ENCODE peak calls at places on chromosome 21, in six cellular contexts. P, G, Q, J, W and A are unnamed samples.
A peak's percentile ranks its signal among the peaks of the same experiment; 100 is the strongest.

GRCh38 chr21:31450971-31451370 is 106.9 kb upstream of the TIAM1 start:
- DNase-seq in G (no peak), J (no peak), W (no peak), Q (no peak), P (no peak), A (no peak)

GRCh38 chr21:38295997-38296764 is 39.4 kb downstream of the KCNJ15 start:
- DNase-seq in Q (peak; percentile 66), J (peak; percentile 31), G (no peak), P (no peak), W (no peak), A (peak; percentile 25)

GRCh38 chr21:29148535-29148934 is 18.1 kb downstream of the MAP3K7CL start:
- DNase-seq in Q (no peak), P (no peak), W (no peak), G (no peak), J (peak; percentile 64), A (no peak)

GRCh38 chr21:24826822-24827221 is 780.5 kb downstream of the MRPL39 start:
- DNase-seq in G (no peak), Q (no peak), P (no peak), W (no peak), J (no peak), A (no peak)

GRCh38 chr21:28776251-28776650 is 216.4 kb downstream of the LTN1 start:
- DNase-seq in W (no peak), Q (peak; percentile 75), P (no peak), J (peak; percentile 96), G (no peak), A (no peak)

GRCh38 chr21:39451332-39452206 is at the start of gene SH3BGR:
- DNase-seq in Q (no peak), J (no peak), G (peak; percentile 93), W (no peak), P (peak; percentile 65), A (no peak)

GRCh38 chr21:32315511-32316362 is 17.1 kb downstream of the MRAP start:
- DNase-seq in J (no peak), G (no peak), W (no peak), Q (no peak), P (no peak), A (no peak)

GRCh38 chr21:33396966-33397365 is 6.2 kb upstream of the IFNGR2 start:
- DNase-seq in P (no peak), J (peak; percentile 82), G (no peak), Q (peak; percentile 77), W (no peak), A (no peak)

GRCh38 chr21:41681939-41682718 is 84.7 kb downstream of the RIPK4 start:
- DNase-seq in Q (no peak), J (no peak), P (no peak), G (no peak), W (no peak), A (no peak)

GRCh38 chr21:31157756-31158155 is 119.5 kb upstream of the KRTAP19-8 start:
- DNase-seq in W (no peak), J (no peak), P (no peak), G (no peak), Q (no peak), A (peak; percentile 38)

GRCh38 chr21:39720126-39720778 is 24.7 kb upstream of the IGSF5 start:
- DNase-seq in G (no peak), Q (no peak), W (no peak), J (no peak), P (no peak), A (no peak)

GRCh38 chr21:31184462-31184861 is 146.2 kb upstream of the KRTAP19-8 start:
- DNase-seq in P (no peak), G (no peak), W (no peak), J (no peak), Q (no peak), A (no peak)

GRCh38 chr21:27143476-27143875 is 176.6 kb upstream of the ADAMTS5 start:
- DNase-seq in W (no peak), P (no peak), Q (no peak), J (no peak), G (no peak), A (no peak)

GRCh38 chr21:33383056-33383888 is 19.9 kb upstream of the IFNGR2 start:
- DNase-seq in Q (peak; percentile 98), W (no peak), J (peak; percentile 94), P (no peak), G (peak; percentile 45), A (peak; percentile 99)

GRCh38 chr21:35974801-35975200 is 85.5 kb downstream of the SETD4 start:
- DNase-seq in P (no peak), W (no peak), Q (no peak), J (peak; percentile 28), G (no peak), A (no peak)

GRCh38 chr21:34819357-34819999 is 150.7 kb downstream of the CLIC6 start:
- DNase-seq in J (no peak), W (peak; percentile 29), Q (no peak), G (no peak), P (no peak), A (no peak)

GRCh38 chr21:25330266-25330665 is 277.0 kb downstream of the MRPL39 start:
- DNase-seq in W (no peak), P (no peak), J (peak; percentile 61), G (no peak), Q (no peak), A (no peak)

GRCh38 chr21:37536616-37537278 is 170.2 kb downstream of the DYRK1A start:
- DNase-seq in P (no peak), Q (no peak), W (no peak), G (no peak), J (no peak), A (no peak)

GRCh38 chr21:35840197-35840799 is 220.0 kb downstream of the SETD4 start:
- DNase-seq in G (no peak), J (peak; percentile 91), W (peak; percentile 57), Q (peak; percentile 81), P (no peak), A (peak; percentile 64)

GRCh38 chr21:23541571-23541970 is 2065.7 kb downstream of the MRPL39 start:
- DNase-seq in J (no peak), P (no peak), W (no peak), G (no peak), Q (no peak), A (no peak)

GRCh38 chr21:43869486-43870325 is 4.7 kb downstream of the AGPAT3 start:
- DNase-seq in Q (no peak), J (no peak), G (no peak), W (no peak), P (no peak), A (no peak)

GRCh38 chr21:43867332-43867703 is 2.3 kb downstream of the AGPAT3 start:
- DNase-seq in G (no peak), Q (no peak), J (no peak), P (no peak), W (no peak), A (no peak)

GRCh38 chr21:43867936-43868335 is 2.9 kb downstream of the AGPAT3 start:
- DNase-seq in Q (no peak), J (no peak), W (no peak), P (no peak), G (no peak), A (no peak)

GRCh38 chr21:43866659-43867331 is 1.8 kb downstream of the AGPAT3 start:
- DNase-seq in G (no peak), P (peak; percentile 52), W (no peak), Q (peak; percentile 36), J (no peak), A (peak; percentile 6)

GRCh38 chr21:43868461-43868860 is 3.4 kb downstream of the AGPAT3 start:
- DNase-seq in P (no peak), G (no peak), W (no peak), J (no peak), Q (no peak), A (no peak)
- H3K14ac ChIP-seq in P (no peak overlapping the region), G (no peak overlapping the region), W (no peak overlapping the region), J (no peak overlapping the region), Q (no peak overlapping the region), A (no peak overlapping the region)

GRCh38 chr21:46633561-46633960 is 1.9 kb upstream of the PRMT2 start:
- DNase-seq in J (no peak), G (no peak), P (no peak), W (no peak), Q (no peak), A (no peak)
- H2BK120ac ChIP-seq in J (no peak overlapping the region), G (no peak overlapping the region), P (no peak overlapping the region), W (no peak overlapping the region), Q (no peak overlapping the region), A (no peak overlapping the region)

GRCh38 chr21:42779431-42779861 is 99.9 kb downstream of the WDR4 start:
- DNase-seq in Q (no peak), J (no peak), G (no peak), P (no peak), W (no peak), A (no peak)

GRCh38 chr21:42777757-42778344 is 101.5 kb downstream of the WDR4 start:
- DNase-seq in P (no peak), Q (no peak), W (no peak), J (no peak), G (no peak), A (peak; percentile 19)

GRCh38 chr21:42775123-42775522 is 104.2 kb downstream of the WDR4 start:
- DNase-seq in P (no peak), Q (no peak), W (no peak), J (no peak), G (no peak), A (no peak)

GRCh38 chr21:42775891-42776290 is 103.4 kb downstream of the WDR4 start:
- DNase-seq in J (no peak), Q (no peak), P (no peak), W (no peak), G (no peak), A (no peak)

DNA sequence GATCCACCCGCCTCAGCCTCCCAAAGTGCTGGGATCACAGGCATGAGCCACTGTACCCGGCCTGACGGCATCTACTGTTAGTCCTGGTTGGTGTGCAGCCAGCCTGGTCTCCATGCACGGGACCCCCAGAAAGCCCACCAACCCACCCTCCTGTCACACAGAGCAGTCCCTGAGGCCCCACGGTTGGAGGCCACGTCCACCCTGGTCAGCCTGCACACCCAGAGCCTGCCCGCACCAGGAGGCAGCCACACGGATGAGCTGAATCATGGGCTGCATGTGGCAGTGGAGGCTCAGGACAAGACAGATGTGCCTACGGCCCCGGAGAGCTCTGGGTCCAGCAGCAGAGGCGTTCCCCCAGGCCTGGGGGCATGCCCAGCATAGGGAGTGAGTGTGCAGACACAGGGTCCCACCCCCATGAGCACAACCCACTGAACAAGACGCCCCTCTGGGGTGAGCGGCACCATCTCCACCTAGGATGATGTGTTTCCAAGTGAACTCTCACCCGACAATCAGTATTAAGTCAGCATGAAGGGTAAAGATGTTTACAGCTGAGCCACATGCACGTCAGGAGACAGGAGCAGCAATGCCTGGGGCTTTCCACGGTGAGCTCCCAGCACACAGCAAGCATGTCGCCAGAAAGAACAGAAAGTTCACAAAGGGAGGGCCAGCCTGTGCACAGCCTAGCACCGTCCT is 102.1 kb downstream of the WDR4 start:
- DNase-seq in W (no peak), P (no peak), Q (no peak), G (no peak), J (no peak), A (no peak)
- H3K14ac ChIP-seq in W (peak overlapping the region; percentile 50), P (no peak overlapping the region), Q (no peak overlapping the region), G (no peak overlapping the region), J (no peak overlapping the region), A (no peak overlapping the region)

GRCh38 chr21:17901458-17902092 is 82.4 kb upstream of the C21orf91 start:
- DNase-seq in P (no peak), W (no peak), J (peak; percentile 10), G (peak; percentile 33), Q (peak; percentile 14), A (peak; percentile 97)

GRCh38 chr21:17903029-17903806 is 84.1 kb upstream of the C21orf91 start:
- DNase-seq in W (no peak), J (peak; percentile 49), G (no peak), Q (peak; percentile 50), P (no peak), A (no peak)

GRCh38 chr21:17900281-17900989 is 81.3 kb upstream of the C21orf91 start:
- DNase-seq in G (peak; percentile 68), J (no peak), W (no peak), P (peak; percentile 48), Q (no peak), A (peak; percentile 7)

GRCh38 chr21:17900990-17901385 is 81.8 kb upstream of the C21orf91 start:
- DNase-seq in Q (no peak), G (no peak), J (no peak), W (no peak), P (no peak), A (no peak)

GRCh38 chr21:17903929-17904639 is 84.9 kb upstream of the C21orf91 start:
- DNase-seq in G (no peak), Q (no peak), J (no peak), W (no peak), P (no peak), A (peak; percentile 5)
- H2BK120ac ChIP-seq in G (no peak overlapping the region), Q (no peak overlapping the region), J (no peak overlapping the region), W (no peak overlapping the region), P (no peak overlapping the region), A (no peak overlapping the region)